ENCODE peak calls at places on chromosomes 16 and 17, in six cellular contexts. J, A, H, R, V and L are unnamed samples.

GRCh38 chr16:69855587-69855986 is 93.5 kb downstream of the WWP2 start:
- DNase-seq in R (no peak), J (no peak), H (no peak), A (no peak), V (no peak), L (no peak)

GRCh38 chr17:39676198-39676819 is 8.1 kb downstream of the PNMT start:
- DNase-seq in V (peak), J (no peak), A (peak), H (peak), R (peak), L (peak)

GRCh38 chr16:85483424-85483823 is 129.7 kb upstream of the GSE1 start:
- DNase-seq in R (no peak), J (peak), A (no peak), H (no peak), V (no peak), L (no peak)

GRCh38 chr17:32281011-32281451 is 15.4 kb downstream of the RHBDL3 start:
- DNase-seq in H (peak), J (no peak), A (peak), R (no peak), V (no peak), L (no peak)

GRCh38 chr17:57584050-57584551 is 161.0 kb downstream of the CCDC182 start:
- DNase-seq in H (no peak), V (no peak), R (no peak), J (no peak), A (no peak), L (no peak)

GRCh38 chr17:27559996-27560481 is 70.9 kb upstream of the LGALS9 start:
- DNase-seq in R (no peak), V (peak), H (peak), A (peak), J (no peak), L (no peak)

GRCh38 chr16:73572135-73572534 is 524.2 kb upstream of the ZFHX3 start:
- DNase-seq in A (peak), R (no peak), J (no peak), V (no peak), H (peak), L (no peak)

GRCh38 chr17:79783891-79784290 is 5.9 kb downstream of the CBX2 start:
- DNase-seq in H (no peak), A (no peak), J (no peak), V (no peak), R (no peak), L (no peak)

GRCh38 chr17:50686494-50687199 is 21.1 kb downstream of the ANKRD40 start:
- DNase-seq in R (no peak), J (no peak), V (peak), H (peak), A (peak), L (no peak)

GRCh38 chr17:35878361-35878760 is 1.8 kb downstream of the CCL5 start:
- DNase-seq in J (no peak), R (no peak), H (no peak), A (no peak), V (no peak), L (no peak)